ENCODE peak calls at places on chromosomes 2 and 18, in five cellular contexts. One of them, this sample, is unnamed.

GRCh38 chr2:170155723-170156253 is 22.2 kb upstream of the MYO3B start:
- DNase-seq in fibroblast of lung: peak; percentile 35
- DNase-seq in psoas muscle: no peak
- DNase-seq in colonic mucosa: no peak
- DNase-seq in heart left ventricle: no peak
- DNase-seq in this sample: no peak

GRCh38 chr2:2590796-2591541 is 259.9 kb upstream of the MYT1L start:
- DNase-seq in fibroblast of lung: no peak
- DNase-seq in psoas muscle: no peak
- DNase-seq in colonic mucosa: no peak
- DNase-seq in heart left ventricle: no peak
- DNase-seq in this sample: no peak

GRCh38 chr2:22795467-22795866 is 589.5 kb upstream of the KLHL29 start:
- DNase-seq in fibroblast of lung: no peak
- DNase-seq in psoas muscle: no peak
- DNase-seq in colonic mucosa: no peak
- DNase-seq in heart left ventricle: no peak
- DNase-seq in this sample: no peak

GRCh38 chr2:49811502-49811901 is 657.2 kb upstream of the FSHR start:
- DNase-seq in fibroblast of lung: no peak
- DNase-seq in psoas muscle: no peak
- DNase-seq in colonic mucosa: no peak
- DNase-seq in heart left ventricle: no peak
- DNase-seq in this sample: no peak

GRCh38 chr2:158893057-158893456 is 75.4 kb upstream of the TANC1 start:
- DNase-seq in fibroblast of lung: peak; percentile 71
- DNase-seq in psoas muscle: no peak
- DNase-seq in colonic mucosa: no peak
- DNase-seq in heart left ventricle: no peak
- DNase-seq in this sample: no peak

GRCh38 chr2:234164499-234165409 is 114.3 kb downstream of the SPP2 start:
- DNase-seq in fibroblast of lung: no peak
- DNase-seq in psoas muscle: no peak
- DNase-seq in colonic mucosa: no peak
- DNase-seq in heart left ventricle: no peak
- DNase-seq in this sample: no peak

GRCh38 chr18:51339866-51340265 is 142.4 kb upstream of the MEX3C start:
- DNase-seq in fibroblast of lung: peak; percentile 43
- DNase-seq in psoas muscle: no peak
- DNase-seq in colonic mucosa: no peak
- DNase-seq in heart left ventricle: no peak
- DNase-seq in this sample: no peak

GRCh38 chr18:53261241-53261640 is 921.2 kb downstream of the DCC start:
- DNase-seq in fibroblast of lung: no peak
- DNase-seq in psoas muscle: no peak
- DNase-seq in colonic mucosa: no peak
- DNase-seq in heart left ventricle: no peak
- DNase-seq in this sample: no peak

GRCh38 chr2:198930170-198930569 is 527.6 kb downstream of the SATB2 start:
- DNase-seq in fibroblast of lung: no peak
- DNase-seq in psoas muscle: no peak
- DNase-seq in colonic mucosa: no peak
- DNase-seq in heart left ventricle: no peak
- DNase-seq in this sample: no peak

GRCh38 chr2:232502901-232503791 is 15.5 kb upstream of the ECEL1 start:
- DNase-seq in fibroblast of lung: peak; percentile 38
- DNase-seq in psoas muscle: no peak
- DNase-seq in colonic mucosa: no peak
- DNase-seq in heart left ventricle: peak; percentile 53
- DNase-seq in this sample: no peak

GRCh38 chr2:45649855-45650806 is 1.3 kb upstream of the PRKCE start:
- DNase-seq in fibroblast of lung: peak; percentile 62
- DNase-seq in psoas muscle: peak; percentile 82
- DNase-seq in colonic mucosa: peak; percentile 85
- DNase-seq in heart left ventricle: peak; percentile 82
- DNase-seq in this sample: peak; percentile 19

GRCh38 chr18:57436193-57436964 is 1.2 kb downstream of the ONECUT2 start:
- DNase-seq in fibroblast of lung: no peak
- DNase-seq in psoas muscle: no peak
- DNase-seq in colonic mucosa: no peak
- DNase-seq in heart left ventricle: no peak
- DNase-seq in this sample: no peak

GRCh38 chr18:27583021-27583420 is 397.9 kb upstream of the CHST9 start:
- DNase-seq in fibroblast of lung: peak; percentile 40
- DNase-seq in psoas muscle: no peak
- DNase-seq in colonic mucosa: no peak
- DNase-seq in heart left ventricle: no peak
- DNase-seq in this sample: no peak

GRCh38 chr2:64750001-64750816 is 96.5 kb upstream of the SERTAD2 start:
- DNase-seq in fibroblast of lung: peak; percentile 60
- DNase-seq in psoas muscle: peak; percentile 44
- DNase-seq in colonic mucosa: peak; percentile 70
- DNase-seq in heart left ventricle: peak; percentile 45
- DNase-seq in this sample: peak; percentile 32

DNA sequence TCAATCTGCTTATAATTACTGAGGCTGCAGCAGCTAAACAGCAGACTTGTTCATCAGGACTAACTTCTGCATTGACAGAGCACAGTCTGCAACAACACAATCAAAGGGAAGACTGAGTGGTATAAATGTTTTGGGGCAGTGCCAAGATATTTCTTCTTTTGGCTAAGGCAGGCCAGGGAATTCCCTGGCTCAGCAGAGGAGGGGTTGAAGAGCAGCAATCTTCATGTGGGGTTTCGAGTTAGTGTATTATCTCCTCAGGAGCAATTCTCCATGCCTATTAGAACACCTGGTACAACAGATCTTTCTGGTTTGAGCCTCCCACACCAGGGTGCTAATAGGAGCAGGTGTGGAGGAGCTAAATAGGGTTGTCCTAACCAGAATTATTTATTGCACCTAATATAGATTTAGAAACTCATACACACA is 103.0 kb upstream of the STK17B start:
- DNase-seq in fibroblast of lung: peak; percentile 61
- DNase-seq in psoas muscle: no peak
- DNase-seq in colonic mucosa: peak; percentile 31
- DNase-seq in heart left ventricle: no peak
- DNase-seq in this sample: no peak
- H3K4me1 ChIP-seq in fibroblast of lung: peaks cover 11% of the 10 kb centered on the region
- H3K4me1 ChIP-seq in psoas muscle: no peaks in the 10 kb centered on the region
- H3K4me1 ChIP-seq in colonic mucosa: peaks cover 6% of the 10 kb centered on the region
- H3K4me1 ChIP-seq in heart left ventricle: peaks cover 21% of the 10 kb centered on the region
- H3K4me1 ChIP-seq in this sample: peaks cover 39% of the 10 kb centered on the region

GRCh38 chr2:208945719-208946280 is 478.0 kb upstream of the MAP2 start:
- DNase-seq in fibroblast of lung: no peak
- DNase-seq in psoas muscle: no peak
- DNase-seq in colonic mucosa: no peak
- DNase-seq in heart left ventricle: no peak
- DNase-seq in this sample: no peak
- TF ChIP-seq CTCF in fibroblast of lung: no peak
- TF ChIP-seq CTCF in psoas muscle: no peak
- TF ChIP-seq CTCF in colonic mucosa: no peak
- TF ChIP-seq CTCF in heart left ventricle: no peak
- TF ChIP-seq CTCF in this sample: no peak

DNA sequence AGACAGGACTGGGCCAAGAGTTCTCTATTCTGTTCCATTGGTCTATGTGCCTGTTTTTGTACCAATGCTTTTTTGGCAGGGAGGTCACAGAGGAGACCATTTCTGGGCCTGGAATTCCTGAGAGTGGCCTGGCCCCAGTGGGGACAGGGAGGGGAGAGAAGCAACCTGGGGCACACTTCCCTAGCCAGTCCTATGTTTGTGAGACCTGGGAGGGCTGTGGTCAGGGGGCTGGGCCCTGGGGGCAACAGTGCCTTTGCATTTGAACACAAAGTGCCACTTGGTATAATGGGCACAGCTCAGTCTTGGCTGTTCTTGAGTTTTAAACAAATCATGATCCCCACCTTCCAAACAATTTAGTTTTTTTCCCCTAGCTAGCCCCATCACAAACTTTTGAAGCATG is 133.4 kb downstream of the GLI2 start:
- DNase-seq in fibroblast of lung: no peak
- DNase-seq in psoas muscle: no peak
- DNase-seq in colonic mucosa: no peak
- DNase-seq in heart left ventricle: peak; percentile 5
- DNase-seq in this sample: no peak
- H3K4me1 ChIP-seq in fibroblast of lung: peaks cover 12% of the 10 kb centered on the region
- H3K4me1 ChIP-seq in psoas muscle: peaks cover 9% of the 10 kb centered on the region
- H3K4me1 ChIP-seq in colonic mucosa: peaks cover 4% of the 10 kb centered on the region
- H3K4me1 ChIP-seq in heart left ventricle: peaks cover 15% of the 10 kb centered on the region
- H3K4me1 ChIP-seq in this sample: peaks cover 9% of the 10 kb centered on the region

GRCh38 chr2:10812362-10813084 is at the start of gene PDIA6:
- DNase-seq in fibroblast of lung: peak; percentile 96
- DNase-seq in psoas muscle: peak; percentile 98
- DNase-seq in colonic mucosa: peak; percentile 99
- DNase-seq in heart left ventricle: peak; percentile 98
- DNase-seq in this sample: peak; percentile 88
- TF ChIP-seq CTCF in fibroblast of lung: no peak
- TF ChIP-seq CTCF in psoas muscle: peak; percentile 6
- TF ChIP-seq CTCF in colonic mucosa: no peak
- TF ChIP-seq CTCF in heart left ventricle: no peak
- TF ChIP-seq CTCF in this sample: peak; percentile 34

GRCh38 chr2:237708491-237708890 is 81.1 kb downstream of the LRRFIP1 start:
- DNase-seq in fibroblast of lung: no peak
- DNase-seq in psoas muscle: no peak
- DNase-seq in colonic mucosa: no peak
- DNase-seq in heart left ventricle: no peak
- DNase-seq in this sample: no peak

GRCh38 chr2:237704476-237705224 is 77.3 kb downstream of the LRRFIP1 start:
- DNase-seq in fibroblast of lung: peak; percentile 77
- DNase-seq in psoas muscle: no peak
- DNase-seq in colonic mucosa: no peak
- DNase-seq in heart left ventricle: no peak
- DNase-seq in this sample: no peak

GRCh38 chr2:237707859-237708398 is 80.5 kb downstream of the LRRFIP1 start:
- DNase-seq in fibroblast of lung: no peak
- DNase-seq in psoas muscle: no peak
- DNase-seq in colonic mucosa: no peak
- DNase-seq in heart left ventricle: no peak
- DNase-seq in this sample: no peak

GRCh38 chr2:237705225-237705524 is 77.8 kb downstream of the LRRFIP1 start:
- DNase-seq in fibroblast of lung: peak; percentile 78
- DNase-seq in psoas muscle: no peak
- DNase-seq in colonic mucosa: no peak
- DNase-seq in heart left ventricle: no peak
- DNase-seq in this sample: no peak

GRCh38 chr2:237706257-237706656 is 78.9 kb downstream of the LRRFIP1 start:
- DNase-seq in fibroblast of lung: no peak
- DNase-seq in psoas muscle: no peak
- DNase-seq in colonic mucosa: no peak
- DNase-seq in heart left ventricle: no peak
- DNase-seq in this sample: no peak
- H3K4me1 ChIP-seq in fibroblast of lung: peaks cover 38% of the 10 kb centered on the region
- H3K4me1 ChIP-seq in psoas muscle: peaks cover 81% of the 10 kb centered on the region
- H3K4me1 ChIP-seq in colonic mucosa: peaks cover 25% of the 10 kb centered on the region
- H3K4me1 ChIP-seq in heart left ventricle: peaks cover 84% of the 10 kb centered on the region
- H3K4me1 ChIP-seq in this sample: peaks cover 61% of the 10 kb centered on the region

DNA sequence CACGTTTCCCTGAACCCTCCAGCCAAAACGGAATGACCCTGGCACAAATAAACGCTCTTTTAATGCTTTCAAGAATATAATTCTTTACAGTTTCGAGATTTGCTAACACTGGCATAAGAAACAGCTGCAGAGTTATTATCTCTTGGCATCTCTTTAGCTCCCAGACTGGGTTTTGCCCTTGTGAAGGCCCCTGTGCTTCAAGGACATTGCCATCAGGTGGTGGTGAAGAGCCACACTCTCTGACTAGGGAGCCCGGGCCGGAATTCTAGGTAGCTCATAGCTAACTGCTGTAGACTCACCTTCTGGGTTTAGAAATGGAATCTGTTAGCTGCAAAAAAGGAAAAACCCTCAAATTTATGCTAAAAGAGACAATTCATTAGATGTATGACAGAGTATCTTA is 13.3 kb upstream of the GALNT14 start:
- DNase-seq in fibroblast of lung: no peak
- DNase-seq in psoas muscle: no peak
- DNase-seq in colonic mucosa: no peak
- DNase-seq in heart left ventricle: no peak
- DNase-seq in this sample: no peak
- TF ChIP-seq CTCF in fibroblast of lung: no peak
- TF ChIP-seq CTCF in psoas muscle: no peak
- TF ChIP-seq CTCF in colonic mucosa: no peak
- TF ChIP-seq CTCF in heart left ventricle: no peak
- TF ChIP-seq CTCF in this sample: no peak

GRCh38 chr2:71277536-71278103 is 50.7 kb upstream of the PAIP2B start:
- DNase-seq in fibroblast of lung: peak; percentile 26
- DNase-seq in psoas muscle: peak; percentile 64
- DNase-seq in colonic mucosa: peak; percentile 37
- DNase-seq in heart left ventricle: peak; percentile 80
- DNase-seq in this sample: no peak

GRCh38 chr2:71281950-71282349 is 49.6 kb upstream of the ZNF638 start:
- DNase-seq in fibroblast of lung: no peak
- DNase-seq in psoas muscle: no peak
- DNase-seq in colonic mucosa: no peak
- DNase-seq in heart left ventricle: no peak
- DNase-seq in this sample: no peak

GRCh38 chr2:71282493-71282892 is 49.1 kb upstream of the ZNF638 start:
- DNase-seq in fibroblast of lung: no peak
- DNase-seq in psoas muscle: no peak
- DNase-seq in colonic mucosa: no peak
- DNase-seq in heart left ventricle: no peak
- DNase-seq in this sample: no peak

GRCh38 chr2:71285706-71286105 is 45.9 kb upstream of the ZNF638 start:
- DNase-seq in fibroblast of lung: no peak
- DNase-seq in psoas muscle: no peak
- DNase-seq in colonic mucosa: no peak
- DNase-seq in heart left ventricle: no peak
- DNase-seq in this sample: no peak

DNA sequence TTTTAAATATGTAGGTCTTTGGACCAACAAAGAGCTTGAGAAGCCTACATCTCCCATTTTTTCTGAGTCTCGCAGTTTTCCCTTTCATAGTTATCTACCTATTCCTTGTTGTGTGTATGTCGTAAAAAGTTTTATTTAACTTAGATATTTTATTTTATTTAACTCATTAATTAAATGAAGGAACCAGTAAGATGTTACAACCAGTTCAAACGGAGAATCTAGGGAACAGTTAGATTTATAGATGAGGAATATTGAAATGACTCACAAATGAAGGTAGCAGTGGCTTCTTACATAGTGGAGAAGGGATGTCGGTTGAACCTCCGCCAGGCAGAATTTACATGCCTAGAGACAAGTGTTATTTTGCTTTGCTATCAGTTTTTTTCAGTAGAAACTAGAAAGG is 48.5 kb upstream of the ZNF638 start:
- DNase-seq in fibroblast of lung: no peak
- DNase-seq in psoas muscle: no peak
- DNase-seq in colonic mucosa: no peak
- DNase-seq in heart left ventricle: no peak
- DNase-seq in this sample: no peak
- H3K4me1 ChIP-seq in fibroblast of lung: no peaks in the 10 kb centered on the region
- H3K4me1 ChIP-seq in psoas muscle: peaks cover 55% of the 10 kb centered on the region
- H3K4me1 ChIP-seq in colonic mucosa: no peaks in the 10 kb centered on the region
- H3K4me1 ChIP-seq in heart left ventricle: peaks cover 46% of the 10 kb centered on the region
- H3K4me1 ChIP-seq in this sample: peaks cover under 1% of the 10 kb centered on the region

GRCh38 chr2:99442837-99443236 is 47.0 kb downstream of the REV1 start:
- DNase-seq in fibroblast of lung: no peak
- DNase-seq in psoas muscle: no peak
- DNase-seq in colonic mucosa: no peak
- DNase-seq in heart left ventricle: no peak
- DNase-seq in this sample: no peak
- TF ChIP-seq CTCF in fibroblast of lung: peak; percentile 49
- TF ChIP-seq CTCF in psoas muscle: peak; percentile 10
- TF ChIP-seq CTCF in colonic mucosa: no peak
- TF ChIP-seq CTCF in heart left ventricle: peak; percentile 45
- TF ChIP-seq CTCF in this sample: no peak

GRCh38 chr2:237092920-237093781 is 7.5 kb downstream of the COPS8 start:
- DNase-seq in fibroblast of lung: peak; percentile 56
- DNase-seq in psoas muscle: no peak
- DNase-seq in colonic mucosa: no peak
- DNase-seq in heart left ventricle: peak; percentile 52
- DNase-seq in this sample: no peak
- H3K4me1 ChIP-seq in fibroblast of lung: peaks cover 20% of the 10 kb centered on the region
- H3K4me1 ChIP-seq in psoas muscle: peaks cover 85% of the 10 kb centered on the region
- H3K4me1 ChIP-seq in colonic mucosa: no peaks in the 10 kb centered on the region
- H3K4me1 ChIP-seq in heart left ventricle: peaks cover 23% of the 10 kb centered on the region
- H3K4me1 ChIP-seq in this sample: peaks cover 7% of the 10 kb centered on the region

This sample was measured in thoracic aorta.